ENCODE peak calls at places on chromosomes 1 and 21, in ten cellular contexts. R is NT2/D1; C is SK-MEL-5; K is CD4-positive, alpha-beta T cell; U is stimulated activated CD4-positive, alpha-beta T cell treated with anti-CD3 and anti-CD28 coated beads, Interleukin-4, amount 100 ng/mL, for 1 hour; Y is CD8-positive, alpha-beta memory T cell; G is stimulated activated CD8-positive, alpha-beta memory T cell treated with anti-CD3 and anti-CD28 coated beads, Interleukin-15, amount 100 ng/mL, for 4 hours; L is Peyer's patch; E is brain microvascular endothelial cell; P is HuH-7. D is an unnamed sample.

GRCh38 chr1:6097117-6097595 is 51.5 kb downstream of the KCNAB2 start:
- DNase-seq in R (no peak), C (no peak), K (no peak), U (no peak), Y (no peak), G (no peak), L (peak; percentile 40), E (no peak), P (no peak), D (no peak)

GRCh38 chr1:28178690-28179485 is 2.4 kb upstream of the PTAFR start:
- DNase-seq in R (no peak), C (no peak), K (no peak), U (no peak), Y (no peak), G (no peak), L (no peak), E (no peak), P (no peak), D (no peak)

GRCh38 chr1:204979306-204979705 is 63.7 kb upstream of the CNTN2 start:
- DNase-seq in R (no peak), C (no peak), K (no peak), U (no peak), Y (no peak), G (no peak), L (no peak), E (no peak), P (no peak), D (no peak)

GRCh38 chr1:170196490-170196889 is 50.7 kb downstream of the NTMT2 start:
- DNase-seq in R (no peak), C (no peak), K (no peak), U (no peak), Y (no peak), G (no peak), L (no peak), E (no peak), P (no peak), D (no peak)

GRCh38 chr1:206049919-206050600 is 2.9 kb upstream of the RHEX start:
- DNase-seq in R (no peak), C (no peak), K (no peak), U (no peak), Y (no peak), G (no peak), L (no peak), E (no peak), P (no peak), D (no peak)

GRCh38 chr1:59453297-59453970 is 156.5 kb downstream of the FGGY start:
- DNase-seq in R (no peak), C (no peak), K (no peak), U (no peak), Y (no peak), G (no peak), L (no peak), E (no peak), P (no peak), D (peak; percentile 52)

GRCh38 chr1:147919881-147920280 is 8.3 kb upstream of the GPR89B start:
- DNase-seq in R (no peak), C (no peak), K (no peak), U (no peak), Y (no peak), G (no peak), L (no peak), E (no peak), P (no peak), D (peak; percentile 23)

GRCh38 chr1:58739851-58740466 is 40.1 kb upstream of the MYSM1 start:
- DNase-seq in R (peak; percentile 44), C (peak; percentile 68), K (no peak), U (no peak), Y (no peak), G (no peak), L (no peak), E (peak; percentile 36), P (peak; percentile 26), D (peak; percentile 67)

GRCh38 chr1:56255516-56256181 is 323.7 kb downstream of the PLPP3 start:
- DNase-seq in R (no peak), C (no peak), K (no peak), U (no peak), Y (no peak), G (no peak), L (peak; percentile 48), E (no peak), P (no peak), D (no peak)

GRCh38 chr1:33045814-33046213 is 9.1 kb upstream of the AK2 start:
- DNase-seq in R (no peak), C (no peak), K (no peak), U (no peak), Y (peak; percentile 11), G (peak; percentile 10), L (no peak), E (no peak), P (no peak), D (no peak)

GRCh38 chr1:68375919-68376318 is 73.8 kb downstream of the RPE65 start:
- DNase-seq in R (no peak), C (no peak), K (no peak), U (no peak), Y (no peak), G (no peak), L (no peak), E (peak; percentile 28), P (no peak), D (no peak)

GRCh38 chr1:88983791-88984552 is 8.5 kb downstream of the KYAT3 start:
- DNase-seq in R (no peak), C (peak; percentile 77), K (no peak), U (no peak), Y (no peak), G (no peak), L (no peak), E (peak; percentile 19), P (peak; percentile 14), D (peak; percentile 73)

GRCh38 chr21:17903029-17903806 is 84.1 kb upstream of the C21orf91 start:
- DNase-seq in R (no peak), C (peak; percentile 66), K (no peak), U (no peak), Y (no peak), G (no peak), L (no peak), E (no peak), P (no peak), D (peak; percentile 57)

GRCh38 chr1:38045431-38046332 is 911 bp downstream of the POU3F1 start:
- DNase-seq in R (no peak), C (no peak), K (no peak), U (peak; percentile 28), Y (no peak), G (no peak), L (no peak), E (no peak), P (no peak), D (peak; percentile 21)

GRCh38 chr1:17874231-17874630 is 119.1 kb downstream of the ACTL8 start:
- DNase-seq in R (no peak), C (no peak), K (no peak), U (no peak), Y (no peak), G (no peak), L (no peak), E (peak; percentile 72), P (no peak), D (no peak)

GRCh38 chr1:37630426-37631038 is 4.2 kb downstream of the RSPO1 start:
- DNase-seq in R (no peak), C (no peak), K (no peak), U (no peak), Y (no peak), G (no peak), L (no peak), E (no peak), P (no peak), D (no peak)

GRCh38 chr1:6180215-6180577 is at the start of gene CHD5:
- DNase-seq in R (no peak), C (no peak), K (no peak), U (no peak), Y (no peak), G (no peak), L (peak; percentile 40), E (no peak), P (no peak), D (no peak)

GRCh38 chr1:32953495-32953894 is 11.1 kb downstream of the RNF19B start:
- DNase-seq in R (no peak), C (peak; percentile 60), K (no peak), U (no peak), Y (no peak), G (no peak), L (no peak), E (peak; percentile 24), P (no peak), D (peak; percentile 88)

GRCh38 chr1:181911715-181912114 is 149.8 kb downstream of the ZNF648 start:
- DNase-seq in R (no peak), C (no peak), K (no peak), U (no peak), Y (no peak), G (no peak), L (no peak), E (no peak), P (no peak), D (peak; percentile 19)